ENCODE peak calls at places on chromosomes 4 and X, in five cellular contexts. W is NCI-H146, U is SK-MEL-5, C is RPMI7951, X is C1 segment of cervical spinal cord. H is an unnamed sample.

GRCh38 chrX:135384161-135384836 is 37.4 kb upstream of the SMIM10L2A start:
- DNase-seq in W (no peak), U (no peak), C (no peak), X (no peak), H (no peak)

GRCh38 chr4:102807345-102807744 is 20.0 kb downstream of the UBE2D3 start:
- DNase-seq in W (no peak), U (no peak), C (no peak), X (no peak), H (no peak)

GRCh38 chrX:150907474-150907873 is 9.0 kb upstream of the CD99L2 start:
- DNase-seq in W (peak; percentile 48), U (no peak), C (no peak), X (no peak), H (no peak)

GRCh38 chr4:47561331-47561730 is 76.3 kb downstream of the ATP10D start:
- DNase-seq in W (no peak), U (no peak), C (no peak), X (no peak), H (no peak)

GRCh38 chr4:921830-922331 is 10.2 kb downstream of the GAK start:
- DNase-seq in W (no peak), U (no peak), C (no peak), X (no peak), H (no peak)

GRCh38 chrX:56033495-56034180 is 198.5 kb upstream of the KLF8 start:
- DNase-seq in W (no peak), U (no peak), C (no peak), X (no peak), H (no peak)

GRCh38 chrX:97399400-97399799 is 515.7 kb downstream of the RPA4 start:
- DNase-seq in W (no peak), U (no peak), C (peak; percentile 43), X (no peak), H (no peak)

GRCh38 chr4:140059159-140059558 is 94.8 kb downstream of the MAML3 start:
- DNase-seq in W (no peak), U (peak; percentile 17), C (peak; percentile 17), X (no peak), H (no peak)

GRCh38 chr4:3523628-3524221 is 8.5 kb downstream of the LRPAP1 start:
- DNase-seq in W (no peak), U (no peak), C (no peak), X (no peak), H (no peak)

GRCh38 chr4:39942507-39942906 is 35.2 kb downstream of the PDS5A start:
- DNase-seq in W (no peak), U (no peak), C (no peak), X (no peak), H (no peak)

GRCh38 chr4:22739933-22740332 is 47.2 kb downstream of the GBA3 start:
- DNase-seq in W (no peak), U (peak; percentile 6), C (no peak), X (no peak), H (no peak)

GRCh38 chr4:15374697-15375096 is 53.1 kb upstream of the C1QTNF7 start:
- DNase-seq in W (no peak), U (no peak), C (no peak), X (no peak), H (no peak)

GRCh38 chr4:8110071-8110986 is 48.3 kb downstream of the ABLIM2 start:
- DNase-seq in W (no peak), U (peak; percentile 10), C (peak; percentile 5), X (no peak), H (no peak)

GRCh38 chrX:68462653-68463052 is 29.4 kb upstream of the OPHN1 start:
- DNase-seq in W (no peak), U (peak; percentile 75), C (peak; percentile 74), X (no peak), H (no peak)

GRCh38 chr4:184344899-184345572 is 127.4 kb upstream of the ENPP6 start:
- DNase-seq in W (no peak), U (no peak), C (no peak), X (no peak), H (no peak)

GRCh38 chrX:121150217-121150616 is 102.8 kb downstream of the GLUD2 start:
- DNase-seq in W (no peak), U (no peak), C (no peak), X (no peak), H (no peak)

GRCh38 chr4:73870260-73870659 is 1.1 kb downstream of the CXCL1 start:
- DNase-seq in W (no peak), U (peak; percentile 70), C (no peak), X (no peak), H (no peak)

GRCh38 chr4:7419961-7420660 is 14.6 kb downstream of the PSAPL1 start:
- DNase-seq in W (no peak), U (peak; percentile 3), C (no peak), X (no peak), H (no peak)

GRCh38 chr4:113327513-113327912 is 278.1 kb downstream of the ANK2 start:
- DNase-seq in W (no peak), U (peak; percentile 0), C (peak; percentile 3), X (no peak), H (no peak)

GRCh38 chr4:1550122-1551070 is 133.7 kb downstream of the FAM53A start:
- DNase-seq in W (no peak), U (no peak), C (no peak), X (no peak), H (no peak)

GRCh38 chrX:48472851-48473717 is 2.9 kb upstream of the FTSJ1 start:
- DNase-seq in W (no peak), U (peak; percentile 13), C (no peak), X (no peak), H (no peak)

GRCh38 chr4:84319124-84319523 is 180.0 kb downstream of the NKX6-1 start:
- DNase-seq in W (no peak), U (peak; percentile 2), C (peak; percentile 7), X (no peak), H (no peak)

GRCh38 chr4:2830632-2831610 is 12.7 kb upstream of the ADD1 start:
- DNase-seq in W (no peak), U (no peak), C (no peak), X (no peak), H (no peak)

GRCh38 chr4:176277162-176277904 is 8.3 kb upstream of the ASB5 start:
- DNase-seq in W (peak; percentile 35), U (peak; percentile 87), C (peak; percentile 65), X (peak; percentile 1), H (peak; percentile 50)

GRCh38 chrX:151789179-151789800 is 54.7 kb downstream of the CNGA2 start:
- DNase-seq in W (no peak), U (no peak), C (peak; percentile 87), X (no peak), H (no peak)

GRCh38 chr4:158810487-158811215 is 41.8 kb downstream of the FNIP2 start:
- DNase-seq in W (no peak), U (peak; percentile 27), C (peak; percentile 83), X (no peak), H (no peak)

GRCh38 chr4:149830823-149831222 is 15.2 kb upstream of the IQCM start:
- DNase-seq in W (no peak), U (no peak), C (no peak), X (no peak), H (no peak)

GRCh38 chr4:117239434-117239833 is 154.1 kb upstream of the TRAM1L1 start:
- DNase-seq in W (no peak), U (no peak), C (no peak), X (no peak), H (no peak)

GRCh38 chr4:54230479-54231418 is 1.7 kb downstream of the PDGFRA start:
- DNase-seq in W (no peak), U (no peak), C (peak; percentile 47), X (no peak), H (no peak)

GRCh38 chr4:74504212-74504611 is 59.3 kb downstream of the AREG start:
- DNase-seq in W (no peak), U (no peak), C (peak; percentile 57), X (no peak), H (no peak)

GRCh38 chr4:155667538-155668511 is 1.2 kb downstream of the GUCY1A1 start:
- DNase-seq in W (peak; percentile 4), U (peak; percentile 5), C (peak; percentile 23), X (peak; percentile 53), H (no peak)

GRCh38 chr4:766152-766515 is 59.8 kb downstream of the CPLX1 start:
- DNase-seq in W (no peak), U (peak; percentile 40), C (peak; percentile 58), X (no peak), H (no peak)

GRCh38 chr4:107044170-107044569 is 8.1 kb upstream of the DKK2 start:
- DNase-seq in W (no peak), U (peak; percentile 35), C (no peak), X (no peak), H (no peak)

GRCh38 chrX:77597090-77597489 is 149.9 kb downstream of the FGF16 start:
- DNase-seq in W (no peak), U (peak; percentile 21), C (peak; percentile 47), X (no peak), H (no peak)

GRCh38 chrX:24643116-24643515 is 4.0 kb downstream of the PCYT1B start:
- DNase-seq in W (no peak), U (no peak), C (peak; percentile 10), X (no peak), H (no peak)

H was measured in NCI-H1417 treated with DMSO at 0.1 percent for 48 hours.